ENCODE peak calls at places on chromosomes 12 and 14, in seven cellular contexts. P is transverse colon; E is activated naive CD4-positive, alpha-beta T cell; C is kidney; Y is iris pigment epithelial cell; M is progenitor cell of endocrine pancreas; A is lower lobe of right lung. I is an unnamed sample.

GRCh38 chr12:79886917-79887519 is 47.9 kb downstream of the PPP1R12A start:
- DNase-seq in Y (peak; percentile 64), P (no peak), E (no peak), C (no peak), M (no peak), A (no peak), I (no peak)

GRCh38 chr12:57218030-57218853 is 1.6 kb downstream of the NXPH4 start:
- DNase-seq in E (no peak), M (no peak), A (no peak), P (no peak), C (no peak), Y (no peak), I (no peak)

GRCh38 chr12:6221146-6221545 is 20.9 kb downstream of the CD9 start:
- DNase-seq in M (no peak), P (no peak), E (no peak), A (no peak), C (no peak), Y (no peak), I (no peak)

GRCh38 chr12:64029013-64029857 is 184.7 kb downstream of the SRGAP1 start:
- DNase-seq in P (no peak), Y (peak; percentile 54), M (no peak), A (no peak), C (no peak), E (no peak), I (no peak)

GRCh38 chr14:35355981-35356839 is 48.3 kb downstream of the NFKBIA start:
- DNase-seq in E (no peak), M (no peak), Y (peak; percentile 71), A (peak; percentile 43), C (peak; percentile 16), P (peak; percentile 90), I (no peak)

GRCh38 chr12:95695741-95696140 is 94.8 kb downstream of the NTN4 start:
- DNase-seq in A (no peak), P (no peak), Y (no peak), E (no peak), C (no peak), M (no peak), I (no peak)

GRCh38 chr14:102344485-102344884 is 18.2 kb downstream of the CINP start:
- DNase-seq in E (no peak), Y (no peak), M (no peak), P (no peak), A (no peak), C (no peak), I (no peak)

GRCh38 chr12:6604254-6605029 is 2.7 kb downstream of the CHD4 start:
- DNase-seq in M (no peak), E (no peak), P (peak; percentile 35), C (no peak), Y (no peak), A (no peak), I (no peak)

I was measured in glutamatergic neuron.